ENCODE peak calls at places on chromosomes 13 and 19, in four cellular contexts. One of them, this sample, is unnamed.

GRCh38 chr19:8310342-8311055 is 2.3 kb upstream of the CD320 start:
- DNase-seq in HepG2: no peak
- DNase-seq in K562: no peak
- DNase-seq in Panc1: no peak
- DNase-seq in this sample: no peak

GRCh38 chr19:3053218-3053621 is 9.1 kb downstream of the TLE5 start:
- DNase-seq in Panc1: no peak
- DNase-seq in K562: peak; percentile 15
- DNase-seq in HepG2: no peak
- DNase-seq in this sample: no peak

GRCh38 chr19:10896851-10897526 is 25.6 kb downstream of the CARM1 start:
- DNase-seq in Panc1: no peak
- DNase-seq in K562: no peak
- DNase-seq in HepG2: peak; percentile 31
- DNase-seq in this sample: no peak

GRCh38 chr13:44223785-44224432 is 149.7 kb upstream of the SERP2 start:
- DNase-seq in K562: no peak
- DNase-seq in Panc1: no peak
- DNase-seq in HepG2: no peak
- DNase-seq in this sample: no peak

GRCh38 chr13:65461590-65461989 is 1768.5 kb downstream of the PCDH9 start:
- DNase-seq in K562: no peak
- DNase-seq in HepG2: no peak
- DNase-seq in Panc1: no peak
- DNase-seq in this sample: no peak

GRCh38 chr13:23901365-23901764 is 4.1 kb upstream of the C1QTNF9B start:
- DNase-seq in K562: no peak
- DNase-seq in Panc1: no peak
- DNase-seq in HepG2: no peak
- DNase-seq in this sample: no peak

GRCh38 chr19:15841875-15842569 is 26.6 kb upstream of the OR10H1 start:
- DNase-seq in HepG2: no peak
- DNase-seq in Panc1: no peak
- DNase-seq in K562: peak; percentile 47
- DNase-seq in this sample: no peak

GRCh38 chr13:77584111-77584510 is 48.6 kb downstream of the SCEL start:
- DNase-seq in Panc1: no peak
- DNase-seq in HepG2: no peak
- DNase-seq in K562: no peak
- DNase-seq in this sample: no peak

GRCh38 chr19:49117677-49118564 is 1.0 kb downstream of the C19orf73 start:
- DNase-seq in K562: peak; percentile 8
- DNase-seq in HepG2: no peak
- DNase-seq in Panc1: no peak
- DNase-seq in this sample: no peak

GRCh38 chr19:52778811-52779210 is 7.8 kb downstream of the ZNF600 start:
- DNase-seq in Panc1: no peak
- DNase-seq in HepG2: no peak
- DNase-seq in K562: no peak
- DNase-seq in this sample: no peak

GRCh38 chr13:41071775-41072174 is 10.5 kb downstream of the WBP4 start:
- DNase-seq in Panc1: no peak
- DNase-seq in K562: no peak
- DNase-seq in HepG2: no peak
- DNase-seq in this sample: no peak

GRCh38 chr19:7883796-7884570 is 4.3 kb upstream of the LRRC8E start:
- DNase-seq in HepG2: no peak
- DNase-seq in K562: no peak
- DNase-seq in Panc1: no peak
- DNase-seq in this sample: no peak

GRCh38 chr13:40231311-40231710 is 435.1 kb downstream of the FOXO1 start:
- DNase-seq in HepG2: no peak
- DNase-seq in K562: no peak
- DNase-seq in Panc1: no peak
- DNase-seq in this sample: no peak

GRCh38 chr19:29845576-29846176 is 33.9 kb downstream of the CCNE1 start:
- DNase-seq in Panc1: no peak
- DNase-seq in K562: peak; percentile 40
- DNase-seq in HepG2: no peak
- DNase-seq in this sample: no peak

GRCh38 chr13:22592515-22592914 is 588.3 kb upstream of the SGCG start:
- DNase-seq in K562: no peak
- DNase-seq in Panc1: no peak
- DNase-seq in HepG2: no peak
- DNase-seq in this sample: no peak

GRCh38 chr19:14367016-14367415 is 14.2 kb upstream of the ADGRE5 start:
- DNase-seq in HepG2: no peak
- DNase-seq in Panc1: no peak
- DNase-seq in K562: no peak
- DNase-seq in this sample: no peak

GRCh38 chr13:81080911-81081454 is 740.1 kb upstream of the SPRY2 start:
- DNase-seq in Panc1: no peak
- DNase-seq in K562: no peak
- DNase-seq in HepG2: no peak
- DNase-seq in this sample: no peak

GRCh38 chr19:8609210-8610040 is 1.1 kb downstream of the ADAMTS10 start:
- DNase-seq in Panc1: no peak
- DNase-seq in K562: peak; percentile 32
- DNase-seq in HepG2: peak; percentile 32
- DNase-seq in this sample: peak; percentile 15

GRCh38 chr19:579111-579841 is 6.9 kb downstream of the BSG start:
- DNase-seq in K562: no peak
- DNase-seq in HepG2: no peak
- DNase-seq in Panc1: no peak
- DNase-seq in this sample: no peak

GRCh38 chr13:59666504-59666903 is 497.2 kb downstream of the DIAPH3 start:
- DNase-seq in K562: no peak
- DNase-seq in HepG2: no peak
- DNase-seq in Panc1: no peak
- DNase-seq in this sample: no peak

GRCh38 chr19:31300406-31300805 is 48.8 kb downstream of the TSHZ3 start:
- DNase-seq in K562: no peak
- DNase-seq in Panc1: no peak
- DNase-seq in HepG2: no peak
- DNase-seq in this sample: no peak

GRCh38 chr13:80214521-80214941 is 126.4 kb downstream of the SPRY2 start:
- DNase-seq in K562: no peak
- DNase-seq in Panc1: no peak
- DNase-seq in HepG2: no peak
- DNase-seq in this sample: no peak

GRCh38 chr19:42242071-42242511 is 311 bp downstream of the GSK3A start:
- DNase-seq in Panc1: no peak
- DNase-seq in K562: no peak
- DNase-seq in HepG2: no peak
- DNase-seq in this sample: no peak

GRCh38 chr19:29926801-29927200 is 15.2 kb upstream of the URI1 start:
- DNase-seq in Panc1: no peak
- DNase-seq in HepG2: no peak
- DNase-seq in K562: no peak
- DNase-seq in this sample: no peak

GRCh38 chr13:75264611-75265010 is 217.4 kb downstream of the TBC1D4 start:
- DNase-seq in HepG2: no peak
- DNase-seq in K562: no peak
- DNase-seq in Panc1: no peak
- DNase-seq in this sample: no peak

GRCh38 chr19:29445246-29445645 is 80.5 kb upstream of the VSTM2B start:
- DNase-seq in HepG2: no peak
- DNase-seq in K562: no peak
- DNase-seq in Panc1: no peak
- DNase-seq in this sample: no peak

GRCh38 chr19:3285647-3286176 is 61.3 kb downstream of the CELF5 start:
- DNase-seq in HepG2: peak; percentile 59
- DNase-seq in Panc1: no peak
- DNase-seq in K562: peak; percentile 98
- DNase-seq in this sample: no peak

GRCh38 chr19:35468637-35469036 is 20.6 kb downstream of the FFAR2 start:
- DNase-seq in Panc1: peak; percentile 54
- DNase-seq in HepG2: peak; percentile 54
- DNase-seq in K562: no peak
- DNase-seq in this sample: peak; percentile 22

GRCh38 chr19:13337181-13337580 is 169.1 kb downstream of the CACNA1A start:
- DNase-seq in Panc1: no peak
- DNase-seq in HepG2: no peak
- DNase-seq in K562: no peak
- DNase-seq in this sample: no peak

GRCh38 chr13:32838985-32839384 is 177.2 kb upstream of the KL start:
- DNase-seq in HepG2: peak; percentile 24
- DNase-seq in K562: no peak
- DNase-seq in Panc1: no peak
- DNase-seq in this sample: no peak

GRCh38 chr19:34224996-34225658 is 29.2 kb upstream of the GARRE1 start:
- DNase-seq in Panc1: no peak
- DNase-seq in K562: no peak
- DNase-seq in HepG2: no peak
- DNase-seq in this sample: no peak

GRCh38 chr13:74162135-74162534 is 27.9 kb upstream of the KLF12 start:
- DNase-seq in Panc1: no peak
- DNase-seq in K562: no peak
- DNase-seq in HepG2: peak; percentile 80
- DNase-seq in this sample: no peak
- TF ChIP-seq TCF7L2 in Panc1: no peak
- TF ChIP-seq TCF7L2 in K562: no peak
- TF ChIP-seq TCF7L2 in HepG2: peak; percentile 49
- TF ChIP-seq TCF7L2 in this sample: no peak

DNA sequence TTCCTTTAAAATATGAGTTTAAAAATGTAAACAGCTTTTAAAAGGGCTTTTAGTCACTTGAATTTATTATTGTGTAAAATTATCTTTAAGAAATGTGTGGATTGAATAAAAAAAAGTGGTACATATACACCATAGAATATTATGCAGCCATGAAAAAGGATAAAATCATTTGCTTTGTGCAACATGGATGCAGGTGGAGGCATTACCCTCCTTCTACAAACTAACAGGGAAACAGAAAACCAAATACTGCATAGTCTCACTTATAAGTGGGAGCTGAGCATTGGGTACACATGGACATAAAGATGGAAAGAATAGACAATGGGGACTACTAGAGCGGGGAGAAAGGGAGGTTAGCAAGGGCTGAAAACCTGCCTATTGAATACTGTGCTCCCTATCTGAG is 999.3 kb downstream of the SLITRK5 start:
- DNase-seq in HepG2: no peak
- DNase-seq in Panc1: no peak
- DNase-seq in K562: no peak
- DNase-seq in this sample: no peak
- TF ChIP-seq TCF7L2 in HepG2: no peak
- TF ChIP-seq TCF7L2 in Panc1: no peak
- TF ChIP-seq TCF7L2 in K562: no peak
- TF ChIP-seq TCF7L2 in this sample: no peak

DNA sequence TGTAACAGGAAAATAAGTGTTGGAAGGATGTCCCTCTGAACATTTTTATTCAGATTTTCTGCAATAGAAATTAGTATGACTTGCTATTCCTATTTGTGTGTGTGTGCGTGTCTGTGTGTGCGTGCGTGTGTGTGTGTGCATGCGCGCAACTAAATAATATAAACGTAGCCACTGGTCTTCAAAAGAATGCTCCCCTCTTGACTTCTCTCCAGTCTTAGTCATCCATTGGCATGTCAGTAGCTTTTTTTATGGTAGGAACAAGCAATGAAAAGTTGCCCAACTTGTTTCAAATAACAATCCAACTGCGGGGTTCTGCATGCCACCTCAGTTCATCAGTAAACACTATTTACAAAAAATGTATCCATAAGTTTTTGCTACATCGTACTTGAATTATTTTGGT is 249.6 kb downstream of the GPC6 start:
- DNase-seq in Panc1: no peak
- DNase-seq in K562: no peak
- DNase-seq in HepG2: peak; percentile 11
- DNase-seq in this sample: no peak
- TF ChIP-seq TCF7L2 in Panc1: no peak
- TF ChIP-seq TCF7L2 in K562: no peak
- TF ChIP-seq TCF7L2 in HepG2: no peak
- TF ChIP-seq TCF7L2 in this sample: no peak

DNA sequence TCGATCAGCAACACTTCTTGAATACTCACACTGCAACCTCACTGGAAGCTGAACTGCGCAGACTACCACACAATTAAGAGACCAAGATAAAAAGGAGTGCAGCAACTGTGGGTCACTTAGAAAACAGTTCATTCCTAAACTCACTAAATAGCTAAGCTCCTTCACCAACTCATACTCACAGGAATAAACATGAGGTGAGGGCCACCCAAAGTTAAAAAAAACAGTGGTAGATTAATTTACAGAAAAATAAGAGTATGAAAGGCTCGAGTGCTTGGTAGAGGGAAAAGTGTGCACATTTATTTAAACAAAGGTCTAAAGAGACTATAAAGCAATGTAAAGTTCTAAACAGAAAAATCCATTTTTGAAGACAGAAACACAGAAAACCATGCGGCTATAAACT is 7.6 kb downstream of the ANKRD10 start:
- DNase-seq in Panc1: no peak
- DNase-seq in K562: no peak
- DNase-seq in HepG2: no peak
- DNase-seq in this sample: no peak
- TF ChIP-seq TCF7L2 in Panc1: no peak
- TF ChIP-seq TCF7L2 in K562: no peak
- TF ChIP-seq TCF7L2 in HepG2: no peak
- TF ChIP-seq TCF7L2 in this sample: no peak

GRCh38 chr13:50670847-50671542 is 172.5 kb downstream of the DLEU7 start:
- DNase-seq in K562: no peak
- DNase-seq in HepG2: no peak
- DNase-seq in Panc1: no peak
- DNase-seq in this sample: no peak
- TF ChIP-seq TCF7L2 in K562: no peak
- TF ChIP-seq TCF7L2 in HepG2: no peak
- TF ChIP-seq TCF7L2 in Panc1: no peak
- TF ChIP-seq TCF7L2 in this sample: no peak

This sample was measured in HCT116.